ENCODE peak calls at places on chromosomes 5 and 9, in six cellular contexts. T is tibial artery; H is CD8-positive, alpha-beta T cell; C is Peyer's patch; L is GM12878; W is uterus. Y is an unnamed sample. For H3K4me1, the result is how much of the 10 kb centered on the place peaks cover.

GRCh38 chr9:82031538-82032280 is 43.1 kb downstream of the SPATA31D1 start:
- DNase-seq in T (no peak), L (no peak), C (no peak), H (peak), W (peak), Y (peak)

GRCh38 chr9:128102861-128103588 is 24.5 kb downstream of the PTGES2 start:
- DNase-seq in C (peak), W (peak), H (no peak), L (no peak), T (no peak), Y (no peak)

GRCh38 chr9:36899406-36899805 is 134.7 kb downstream of the PAX5 start:
- DNase-seq in C (no peak), L (no peak), W (no peak), H (no peak), T (no peak), Y (no peak)

GRCh38 chr5:102975457-102976182 is 144.3 kb downstream of the GIN1 start:
- DNase-seq in W (no peak), C (no peak), T (no peak), H (no peak), L (no peak), Y (no peak)

GRCh38 chr5:14872070-14872989 is 752 bp upstream of the ANKH start:
- DNase-seq in C (peak), W (peak), T (peak), L (no peak), H (peak), Y (peak)

GRCh38 chr5:89936576-89936975 is 473.0 kb downstream of the CETN3 start:
- DNase-seq in T (no peak), W (no peak), H (no peak), L (no peak), C (no peak), Y (no peak)

GRCh38 chr9:127035948-127036347 is 86.5 kb downstream of the ANGPTL2 start:
- DNase-seq in C (no peak), W (peak), L (no peak), H (no peak), T (peak), Y (peak)

GRCh38 chr5:103259705-103260355 is 1.3 kb downstream of the MACIR start:
- DNase-seq in C (no peak), L (no peak), T (no peak), H (no peak), W (peak), Y (peak)

GRCh38 chr5:57683036-57683600 is 200.5 kb upstream of the ACTBL2 start:
- DNase-seq in L (no peak), H (no peak), W (no peak), C (no peak), T (no peak), Y (no peak)

GRCh38 chr5:80414113-80414512 is 6.2 kb downstream of the ZFYVE16 start:
- DNase-seq in L (no peak), C (no peak), W (no peak), T (no peak), H (no peak), Y (no peak)

GRCh38 chr5:11791777-11792176 is 112.5 kb downstream of the CTNND2 start:
- DNase-seq in H (no peak), W (no peak), L (no peak), C (no peak), T (no peak), Y (no peak)

GRCh38 chr9:127987103-127987614 is 6.4 kb upstream of the EEIG1 start:
- DNase-seq in C (peak), L (no peak), W (no peak), T (peak), H (no peak), Y (no peak)

GRCh38 chr5:143217065-143217803 is 186.3 kb downstream of the NR3C1 start:
- DNase-seq in C (no peak), T (no peak), L (no peak), W (no peak), H (no peak), Y (no peak)

GRCh38 chr5:55226934-55227737 is at the start of gene MCIDAS:
- DNase-seq in T (peak), C (peak), L (no peak), H (peak), W (no peak), Y (peak)

GRCh38 chr5:109740329-109740728 is 50.6 kb downstream of the MAN2A1 start:
- DNase-seq in H (no peak), C (no peak), T (no peak), W (no peak), L (peak), Y (peak)

GRCh38 chr5:150140830-150141229 is 14.8 kb downstream of the PDGFRB start:
- DNase-seq in C (no peak), W (no peak), H (no peak), T (no peak), L (no peak), Y (no peak)

GRCh38 chr5:157164521-157164920 is 1.5 kb downstream of the GARIN3 start:
- DNase-seq in W (no peak), H (no peak), L (no peak), C (no peak), T (no peak), Y (no peak)

GRCh38 chr5:22560115-22560514 is 293.0 kb downstream of the CDH12 start:
- DNase-seq in H (no peak), L (no peak), T (no peak), W (no peak), C (no peak), Y (no peak)

GRCh38 chr5:107875834-107876233 is 205.1 kb upstream of the EFNA5 start:
- DNase-seq in H (no peak), T (no peak), W (peak), L (no peak), C (no peak), Y (no peak)

GRCh38 chr9:112301420-112301819 is 32.0 kb downstream of the PTBP3 start:
- DNase-seq in H (no peak), W (no peak), L (no peak), T (no peak), C (no peak), Y (no peak)
- H3K4me1 ChIP-seq in H (under half), W (under half), L (under half), T (under half), C (under half), Y (under half)

GRCh38 chr9:109166771-109167601 is at the start of gene FRRS1L:
- DNase-seq in T (no peak), H (no peak), L (no peak), C (no peak), W (no peak), Y (no peak)
- H3K4me3 ChIP-seq in T (peak), H (no peak), L (no peak), C (peak), W (no peak), Y (no peak)

DNA sequence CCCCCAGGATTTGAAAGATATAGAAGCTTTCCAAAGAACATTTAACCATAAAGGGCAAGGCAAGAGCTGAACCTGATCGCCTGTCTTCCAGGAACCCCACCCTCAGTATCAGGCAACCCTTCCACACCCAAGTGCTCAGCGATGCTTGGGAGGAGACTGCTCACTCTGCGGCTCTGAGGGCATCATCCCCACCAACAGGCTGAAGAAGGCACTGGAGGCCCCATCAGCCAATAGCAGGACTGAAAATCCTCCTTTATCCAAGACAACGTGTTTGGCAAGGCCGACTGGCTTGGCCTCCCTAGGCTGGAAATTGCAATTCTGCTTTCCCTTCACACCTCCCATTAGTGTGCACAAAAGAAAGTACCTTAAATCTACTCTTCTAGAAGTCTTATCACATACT is 1.4 kb upstream of the PPP2CA start:
- DNase-seq in L (no peak), H (peak), C (peak), W (peak), T (no peak), Y (peak)
- TF ChIP-seq CTCF in L (no peak), H (no peak), C (no peak), W (no peak), T (no peak), Y (peak)

GRCh38 chr9:19922476-19923118 is 133.8 kb upstream of the SLC24A2 start:
- DNase-seq in T (no peak), L (no peak), H (no peak), C (no peak), W (peak), Y (peak)
- H3K4me1 ChIP-seq in T (under half), L (under half), H (under half), C (under half), W (under half), Y (under half)

GRCh38 chr9:91817106-91817492 is 132.9 kb downstream of the ROR2 start:
- DNase-seq in L (no peak), W (no peak), C (no peak), H (no peak), T (no peak), Y (no peak)
- H3K4me3 ChIP-seq in L (no peak), W (no peak), C (no peak), H (no peak), T (no peak), Y (no peak)

Y was measured in BE2C.